ENCODE peak calls at places on chromosomes 12 and 14, in eight cellular contexts. U is transverse colon, J is mammary epithelial cell, C is thoracic aorta, V is testis, R is tibial nerve, O is IMR-90, I is cardiac muscle cell. T is an unnamed sample. For H3K36me3 and H3K4me1, the result is how much of the 10 kb centered on the place peaks cover.

GRCh38 chr14:70816525-70816924 is 7.2 kb upstream of the MAP3K9 start:
- DNase-seq in U (no peak), J (no peak), C (no peak), V (no peak), R (no peak), O (no peak), I (no peak), T (no peak)

GRCh38 chr12:13981296-13981962 is at the start of gene GRIN2B:
- DNase-seq in U (no peak), J (no peak), C (no peak), V (no peak), R (no peak), O (no peak), I (no peak), T (no peak)

GRCh38 chr14:90288646-90289355 is 32.4 kb downstream of the PSMC1 start:
- DNase-seq in U (no peak), J (no peak), C (no peak), V (peak), R (no peak), O (peak), I (no peak), T (peak)

GRCh38 chr14:73763396-73763795 is 49.2 kb upstream of the PNMA1 start:
- DNase-seq in U (peak), J (no peak), C (no peak), V (no peak), R (no peak), O (no peak), I (no peak), T (no peak)

GRCh38 chr14:59483360-59483759 is 848 bp downstream of the L3HYPDH start:
- DNase-seq in U (no peak), J (no peak), C (peak), V (no peak), R (no peak), O (peak), I (peak), T (no peak)

GRCh38 chr12:991350-992278 is 591 bp downstream of the ERC1 start:
- DNase-seq in U (peak), J (peak), C (no peak), V (peak), R (peak), O (peak), I (no peak), T (peak)

GRCh38 chr12:15590180-15590826 is 198.9 kb downstream of the EPS8 start:
- DNase-seq in U (peak), J (peak), C (no peak), V (peak), R (peak), O (peak), I (peak), T (peak)

GRCh38 chr12:127515941-127516340 is 751.0 kb upstream of the TMEM132C start:
- DNase-seq in U (no peak), J (no peak), C (no peak), V (no peak), R (no peak), O (peak), I (no peak), T (no peak)

GRCh38 chr12:13196302-13196921 is at the start of gene EMP1:
- DNase-seq in U (peak), J (peak), C (peak), V (peak), R (peak), O (peak), I (peak), T (peak)

GRCh38 chr12:65867428-65867827 is 43.1 kb downstream of the HMGA2 start:
- DNase-seq in U (no peak), J (peak), C (no peak), V (no peak), R (no peak), O (peak), I (peak), T (no peak)

GRCh38 chr12:4246116-4246515 is 27.4 kb upstream of the CCND2 start:
- DNase-seq in U (no peak), J (no peak), C (no peak), V (no peak), R (no peak), O (no peak), I (no peak), T (no peak)

GRCh38 chr14:59265808-59266207 is 77.3 kb downstream of the DAAM1 start:
- DNase-seq in U (peak), J (peak), C (no peak), V (no peak), R (no peak), O (no peak), I (no peak), T (no peak)

GRCh38 chr14:69199786-69200185 is 8.5 kb downstream of the EXD2 start:
- DNase-seq in U (no peak), J (no peak), C (no peak), V (no peak), R (no peak), O (no peak), I (no peak), T (no peak)

GRCh38 chr12:115710104-115710564 is 567.4 kb downstream of the MED13L start:
- DNase-seq in U (peak), J (peak), C (no peak), V (peak), R (peak), O (peak), I (peak), T (peak)

GRCh38 chr12:4069046-4070010 is 196.1 kb upstream of the PARP11 start:
- DNase-seq in U (no peak), J (no peak), C (no peak), V (no peak), R (no peak), O (no peak), I (peak), T (no peak)

GRCh38 chr12:101928556-101928955 is 51.2 kb downstream of the DRAM1 start:
- DNase-seq in U (no peak), J (no peak), C (no peak), V (no peak), R (no peak), O (no peak), I (no peak), T (no peak)

GRCh38 chr12:132172619-132173018 is 28.4 kb downstream of the NOC4L start:
- DNase-seq in U (no peak), J (no peak), C (no peak), V (no peak), R (no peak), O (no peak), I (no peak), T (peak)

GRCh38 chr12:94175763-94176660 is 27.6 kb downstream of the PLXNC1 start:
- DNase-seq in U (no peak), J (peak), C (no peak), V (no peak), R (no peak), O (peak), I (peak), T (no peak)

GRCh38 chr12:81809113-81809777 is 50.1 kb upstream of the PPFIA2 start:
- DNase-seq in U (no peak), J (no peak), C (no peak), V (no peak), R (no peak), O (no peak), I (no peak), T (no peak)

GRCh38 chr12:75816892-75817291 is 214.7 kb downstream of the PHLDA1 start:
- DNase-seq in U (no peak), J (peak), C (no peak), V (no peak), R (no peak), O (peak), I (peak), T (no peak)

GRCh38 chr14:71242237-71242748 is 335.0 kb downstream of the PCNX1 start:
- DNase-seq in U (no peak), J (no peak), C (no peak), V (no peak), R (no peak), O (peak), I (peak), T (peak)

GRCh38 chr12:25745281-25745680 is 192.2 kb upstream of the LMNTD1 start:
- DNase-seq in U (no peak), J (no peak), C (no peak), V (no peak), R (no peak), O (no peak), I (no peak), T (no peak)

GRCh38 chr12:126093911-126094310 is 1028.7 kb downstream of the AACS start:
- DNase-seq in U (no peak), J (no peak), C (no peak), V (peak), R (no peak), O (no peak), I (no peak), T (no peak)

GRCh38 chr12:53210843-53211242 is 3.8 kb upstream of the ITGB7 start:
- DNase-seq in U (no peak), J (no peak), C (no peak), V (no peak), R (no peak), O (no peak), I (no peak), T (no peak)

GRCh38 chr12:45577844-45578399 is 151.6 kb upstream of the ARID2 start:
- DNase-seq in U (no peak), J (no peak), C (no peak), V (no peak), R (no peak), O (no peak), I (peak), T (no peak)

GRCh38 chr12:58310828-58311273 is 369.5 kb downstream of the ATP23 start:
- DNase-seq in U (no peak), J (peak), C (no peak), V (no peak), R (no peak), O (peak), I (peak), T (no peak)

GRCh38 chr12:19688489-19688888 is 249.2 kb downstream of the AEBP2 start:
- DNase-seq in U (no peak), J (peak), C (no peak), V (no peak), R (no peak), O (peak), I (peak), T (no peak)

GRCh38 chr14:51691176-51691575 is 39.5 kb downstream of the FRMD6 start:
- DNase-seq in U (no peak), J (peak), C (no peak), V (no peak), R (no peak), O (peak), I (no peak), T (no peak)

GRCh38 chr12:16266085-16266484 is 11.4 kb downstream of the SLC15A5 start:
- DNase-seq in U (no peak), J (no peak), C (no peak), V (no peak), R (no peak), O (no peak), I (peak), T (no peak)

GRCh38 chr12:88035271-88035906 is 6.2 kb upstream of the C12orf50 start:
- DNase-seq in U (peak), J (peak), C (peak), V (peak), R (peak), O (peak), I (peak), T (peak)

GRCh38 chr14:22070119-22070982 is 396.7 kb upstream of the OR4E1 start:
- DNase-seq in U (peak), J (peak), C (no peak), V (no peak), R (no peak), O (no peak), I (peak), T (peak)

GRCh38 chr14:105913861-105914260 is 387.5 kb downstream of the TMEM121 start:
- DNase-seq in U (no peak), J (no peak), C (no peak), V (no peak), R (no peak), O (no peak), I (no peak), T (peak)

GRCh38 chr14:68653108-68653507 is 139.8 kb downstream of the ZFP36L1 start:
- DNase-seq in U (no peak), J (no peak), C (no peak), V (no peak), R (no peak), O (no peak), I (no peak), T (no peak)

GRCh38 chr12:27682534-27682933 is 13.7 kb upstream of the REP15 start:
- DNase-seq in U (no peak), J (no peak), C (no peak), V (no peak), R (no peak), O (peak), I (peak), T (no peak)
- H3K36me3 ChIP-seq in U (under half), J (half or more), C (under half), V (under half), R (under half), O (under half), I (under half), T (under half)

DNA sequence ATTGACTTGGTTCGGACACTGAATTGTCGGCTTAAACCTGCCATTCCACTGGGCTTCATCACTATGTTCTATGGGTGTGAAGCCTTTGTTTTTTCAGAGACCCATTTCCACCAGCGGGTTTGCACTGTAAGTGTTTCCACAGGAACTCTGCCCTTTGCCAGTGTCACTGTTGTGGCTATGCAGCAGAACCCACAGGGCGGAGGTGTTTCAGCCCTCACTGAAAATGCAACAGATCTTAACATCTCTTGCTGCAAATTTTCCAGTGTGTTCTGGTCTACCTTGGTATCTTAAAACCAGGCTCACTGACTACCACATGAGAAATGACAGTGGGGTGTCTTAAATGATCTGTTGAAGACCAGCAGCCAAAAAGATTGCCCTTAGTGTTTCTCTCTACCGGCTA is 21.1 kb downstream of the PRKCH start:
- DNase-seq in U (peak), J (no peak), C (no peak), V (no peak), R (no peak), O (no peak), I (no peak), T (no peak)
- H3K4me1 ChIP-seq in U (under half), J (under half), C (under half), V (under half), R (under half), O (under half), I (half or more), T (half or more)

GRCh38 chr14:99036594-99037293 is 235.3 kb downstream of the BCL11B start:
- DNase-seq in U (no peak), J (no peak), C (no peak), V (peak), R (peak), O (no peak), I (no peak), T (peak)

GRCh38 chr14:99038401-99038800 is 233.6 kb downstream of the BCL11B start:
- DNase-seq in U (no peak), J (peak), C (no peak), V (no peak), R (no peak), O (no peak), I (peak), T (no peak)

GRCh38 chr14:99035712-99036593 is 236.0 kb downstream of the BCL11B start:
- DNase-seq in U (peak), J (peak), C (peak), V (peak), R (peak), O (peak), I (peak), T (peak)

GRCh38 chr14:99039316-99040041 is 232.5 kb downstream of the BCL11B start:
- DNase-seq in U (no peak), J (no peak), C (no peak), V (no peak), R (no peak), O (no peak), I (no peak), T (no peak)

DNA sequence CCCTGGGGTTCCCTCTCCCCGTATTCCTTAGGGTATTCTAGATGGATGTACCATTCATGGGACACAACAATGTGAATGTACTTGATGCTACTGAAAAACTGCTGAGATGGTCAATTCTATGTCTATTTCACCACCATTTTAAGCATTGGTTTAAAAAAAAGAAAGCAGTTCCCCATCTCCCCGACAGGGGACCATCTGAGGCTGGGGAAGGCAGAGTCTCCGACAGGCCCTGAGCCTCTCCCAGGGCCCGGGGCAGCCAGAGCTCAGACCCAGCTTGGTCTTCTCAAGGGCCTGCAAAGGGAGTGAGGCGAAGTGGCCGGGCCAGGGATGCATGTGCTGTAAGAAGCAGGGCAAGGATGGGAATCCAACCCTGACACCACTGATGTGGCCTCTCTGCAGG is 234.2 kb downstream of the BCL11B start:
- DNase-seq in U (no peak), J (no peak), C (no peak), V (no peak), R (no peak), O (no peak), I (no peak), T (no peak)
- TF ChIP-seq CTCF in U (no peak), J (no peak), C (peak), V (no peak), R (no peak), O (no peak), I (peak), T (no peak)

GRCh38 chr14:76152333-76152681 is 585 bp downstream of the GPATCH2L start:
- DNase-seq in U (peak), J (peak), C (peak), V (peak), R (peak), O (peak), I (peak), T (peak)

GRCh38 chr14:76149196-76149595 is 2.5 kb upstream of the GPATCH2L start:
- DNase-seq in U (no peak), J (no peak), C (no peak), V (no peak), R (no peak), O (no peak), I (no peak), T (no peak)

GRCh38 chr14:76151398-76152332 is at the start of gene GPATCH2L:
- DNase-seq in U (peak), J (peak), C (peak), V (peak), R (peak), O (peak), I (peak), T (peak)

GRCh38 chr14:76154539-76155126 is 2.9 kb downstream of the GPATCH2L start:
- DNase-seq in U (no peak), J (no peak), C (no peak), V (no peak), R (no peak), O (no peak), I (no peak), T (no peak)

DNA sequence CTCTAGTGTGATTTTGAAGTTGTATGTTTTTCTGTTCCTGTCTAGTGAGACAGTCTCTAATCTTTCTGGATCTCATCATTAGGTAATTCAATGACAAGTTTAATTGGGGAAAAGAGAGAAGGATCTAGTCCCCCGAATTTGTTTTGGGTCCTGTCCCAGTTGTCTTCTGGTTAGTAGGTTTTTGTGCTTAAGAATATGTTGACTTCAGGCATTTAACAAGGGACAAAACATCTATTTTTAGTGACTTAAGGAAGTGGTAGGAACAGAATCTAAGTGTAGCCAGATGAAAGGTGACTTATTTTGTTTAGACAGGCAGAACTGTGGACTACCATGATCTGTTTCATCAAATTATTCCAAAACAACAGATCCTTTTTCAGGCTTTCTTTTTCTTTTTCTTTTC is 2.2 kb downstream of the GPATCH2L start:
- DNase-seq in U (no peak), J (no peak), C (no peak), V (no peak), R (no peak), O (no peak), I (no peak), T (no peak)
- H3K36me3 ChIP-seq in U (under half), J (under half), C (under half), V (under half), R (under half), O (under half), I (under half), T (under half)

DNA sequence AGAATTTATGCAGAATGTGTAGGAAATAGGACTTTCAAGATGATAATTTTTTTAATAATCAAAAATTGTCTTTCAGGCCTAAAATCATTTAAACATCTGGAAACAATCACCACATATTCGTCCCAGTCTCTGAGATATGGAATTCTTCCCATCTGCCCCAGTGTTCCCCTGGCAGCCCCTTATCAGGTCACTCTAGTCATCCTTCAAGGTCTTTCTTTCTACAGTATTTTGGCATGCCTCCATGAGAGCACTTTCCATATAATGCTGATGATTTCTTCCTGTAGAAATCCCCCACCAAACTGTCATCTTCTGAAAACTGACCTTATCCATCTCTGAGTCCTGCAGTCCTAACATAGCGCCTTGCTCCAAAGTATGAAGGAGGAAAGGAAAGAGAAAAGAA is 422.1 kb downstream of the RPS29 start:
- DNase-seq in U (no peak), J (no peak), C (no peak), V (no peak), R (no peak), O (no peak), I (no peak), T (no peak)
- H3K4me1 ChIP-seq in U (under half), J (under half), C (under half), V (under half), R (under half), O (under half), I (under half), T (under half)

GRCh38 chr12:6465467-6466183 is 4.9 kb downstream of the VAMP1 start:
- DNase-seq in U (peak), J (peak), C (no peak), V (peak), R (peak), O (peak), I (peak), T (peak)
- TF ChIP-seq CTCF in U (peak), J (peak), C (peak), V (peak), R (peak), O (peak), I (peak), T (peak)

GRCh38 chr14:92022036-92022435 is 17.8 kb downstream of the TRIP11 start:
- DNase-seq in U (no peak), J (no peak), C (no peak), V (no peak), R (no peak), O (no peak), I (peak), T (no peak)
- H3K36me3 ChIP-seq in U (under half), J (under half), C (under half), V (under half), R (under half), O (under half), I (under half), T (half or more)

T was measured in heart right ventricle.